ENCODE peak calls at places on chromosomes 4 and X, in four cellular contexts. F, X, N and P are unnamed samples.
A peak's percentile ranks its signal among the peaks of the same experiment; 100 is the strongest.

GRCh38 chr4:47218631-47219030 is 187.3 kb downstream of the GABRB1 start:
- DNase-seq in N (no peak), F (no peak), X (no peak), P (no peak)

GRCh38 chr4:151641167-151641566 is 119.6 kb downstream of the GATB start:
- DNase-seq in X (no peak), N (no peak), F (peak; percentile 33), P (no peak)

GRCh38 chr4:41160010-41160789 is 54.1 kb downstream of the APBB2 start:
- DNase-seq in N (peak; percentile 77), X (no peak), F (peak; percentile 96), P (peak; percentile 53)

GRCh38 chr4:107760281-107760947 is 40.4 kb upstream of the PAPSS1 start:
- DNase-seq in N (peak; percentile 4), X (no peak), F (peak; percentile 5), P (no peak)

GRCh38 chr4:96767815-96768480 is 928.1 kb downstream of the PDHA2 start:
- DNase-seq in X (no peak), N (no peak), F (no peak), P (no peak)

GRCh38 chr4:176273741-176274140 is 4.7 kb upstream of the ASB5 start:
- DNase-seq in F (no peak), N (no peak), X (no peak), P (no peak)

GRCh38 chrX:110409925-110410324 is 51.3 kb downstream of the RTL9 start:
- DNase-seq in F (peak; percentile 73), X (no peak), N (no peak), P (no peak)

GRCh38 chrX:1444896-1445480 is 7.7 kb downstream of the ASMTL start:
- DNase-seq in X (no peak), F (no peak), N (no peak), P (peak; percentile 11)

GRCh38 chr4:177281544-177281943 is 28.1 kb upstream of the NEIL3 start:
- DNase-seq in X (no peak), F (peak; percentile 11), N (no peak), P (no peak)

GRCh38 chrX:46627700-46628405 is 54.3 kb downstream of the CHST7 start:
- DNase-seq in N (no peak), X (no peak), F (no peak), P (no peak)

GRCh38 chrX:143788265-143788664 is 67.7 kb upstream of the SPANXN2 start:
- DNase-seq in X (no peak), F (no peak), N (peak; percentile 51), P (no peak)

GRCh38 chr4:80202784-80203553 is 5.7 kb downstream of the PRDM8 start:
- DNase-seq in F (peak; percentile 35), N (peak; percentile 64), X (peak; percentile 70), P (peak; percentile 66)

GRCh38 chr4:121252224-121252806 is 88.2 kb upstream of the TNIP3 start:
- DNase-seq in X (peak; percentile 63), N (peak; percentile 86), F (peak; percentile 65), P (peak; percentile 65)

GRCh38 chr4:97038146-97038516 is 1105.1 kb downstream of the STPG2 start:
- DNase-seq in F (no peak), N (no peak), X (no peak), P (no peak)

GRCh38 chr4:100983426-100983825 is 363.9 kb downstream of the PPP3CA start:
- DNase-seq in N (no peak), F (no peak), X (no peak), P (no peak)

GRCh38 chrX:106247162-106247561 is 79.1 kb downstream of the PWWP3B start:
- DNase-seq in X (no peak), N (no peak), F (no peak), P (no peak)

GRCh38 chr4:95585016-95585695 is 36.4 kb upstream of the UNC5C start:
- DNase-seq in F (peak; percentile 4), N (no peak), X (no peak), P (no peak)

GRCh38 chr4:143599827-143600226 is 86.3 kb downstream of the SMARCA5 start:
- DNase-seq in F (no peak), X (no peak), N (no peak), P (no peak)

DNA sequence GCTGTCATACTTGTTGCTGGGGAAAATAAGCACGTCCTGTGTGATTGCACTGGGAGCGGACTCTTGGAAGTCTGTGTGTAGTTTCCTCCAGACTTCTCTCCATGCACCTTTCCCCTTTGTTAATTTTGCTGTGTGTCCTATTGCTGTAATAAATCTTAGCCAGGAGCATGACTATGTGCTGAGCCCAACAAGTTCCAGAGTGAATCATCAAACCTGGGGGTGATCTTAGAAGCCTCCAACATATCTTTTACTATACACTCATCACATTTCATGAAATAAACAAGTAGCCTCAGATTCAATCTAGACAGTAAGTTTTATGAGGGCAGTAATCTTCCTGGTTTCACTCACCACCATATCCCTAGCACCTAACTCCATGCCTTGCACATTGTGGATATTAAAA is 43.3 kb upstream of the FGF13 start:
- DNase-seq in N (no peak), F (no peak), X (no peak), P (no peak)
- H3K56ac ChIP-seq in N (no peak overlapping the region), F (no peak overlapping the region), X (no peak overlapping the region), P (no peak overlapping the region)

GRCh38 chr4:74267998-74268606 is 40.2 kb upstream of the EPGN start:
- DNase-seq in X (no peak), N (no peak), F (peak; percentile 79), P (no peak)

GRCh38 chr4:74266081-74266480 is 42.2 kb upstream of the EPGN start:
- DNase-seq in F (peak; percentile 18), X (no peak), N (no peak), P (no peak)

GRCh38 chr4:74268643-74269042 is 39.6 kb upstream of the EPGN start:
- DNase-seq in N (no peak), X (no peak), F (no peak), P (no peak)
- H3K56ac ChIP-seq in N (no peak overlapping the region), X (no peak overlapping the region), F (no peak overlapping the region), P (no peak overlapping the region)

GRCh38 chrX:119187298-119187697 is 48.8 kb upstream of the PGRMC1 start:
- DNase-seq in F (no peak), N (no peak), X (no peak), P (no peak)
- H3K56ac ChIP-seq in F (no peak overlapping the region), N (no peak overlapping the region), X (no peak overlapping the region), P (no peak overlapping the region)

DNA sequence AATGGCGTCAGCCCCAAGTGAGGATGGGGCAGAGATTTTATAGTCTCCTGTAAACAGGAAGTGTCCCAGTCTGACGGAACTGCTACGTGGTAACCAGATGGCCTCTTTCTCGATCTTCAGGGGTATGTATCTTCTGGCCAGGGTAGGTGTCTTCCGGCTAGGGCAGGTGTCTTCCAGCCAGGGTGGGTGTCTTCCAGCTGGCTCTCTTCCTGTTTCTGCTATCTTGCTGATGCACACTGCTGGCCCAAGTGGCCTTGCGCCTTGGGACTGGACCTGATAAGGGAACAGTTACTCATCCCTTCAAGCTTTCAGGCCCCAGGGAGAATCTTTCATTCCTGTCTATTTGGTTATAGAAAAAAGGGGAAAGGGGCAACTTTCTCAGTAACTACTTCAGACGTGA is 178.7 kb upstream of the MAGEE2 start:
- DNase-seq in X (no peak), N (no peak), F (no peak), P (no peak)
- H3K56ac ChIP-seq in X (no peak overlapping the region), N (no peak overlapping the region), F (no peak overlapping the region), P (no peak overlapping the region)

DNA sequence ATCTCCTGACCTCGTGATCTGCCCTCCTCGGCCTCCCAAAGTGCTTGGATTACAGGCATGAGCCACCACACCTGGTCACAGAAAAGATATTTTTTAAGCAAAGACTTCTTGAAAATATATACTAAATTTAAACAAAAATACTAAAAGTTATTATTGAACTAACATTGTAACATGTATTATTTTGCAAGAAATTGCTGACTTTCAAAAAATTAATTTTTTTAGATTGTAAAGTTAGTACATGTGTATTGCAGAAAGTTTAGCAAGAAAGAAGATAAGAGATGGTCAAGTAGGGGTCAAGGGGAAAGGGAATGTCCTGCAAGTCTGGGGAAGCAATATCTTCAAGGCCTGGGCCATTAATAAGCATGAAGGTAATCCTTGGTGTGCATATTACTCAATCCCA is 54.3 kb upstream of the HPGDS start:
- DNase-seq in N (no peak), X (no peak), F (no peak), P (no peak)
- H3K56ac ChIP-seq in N (no peak overlapping the region), X (no peak overlapping the region), F (no peak overlapping the region), P (no peak overlapping the region)

GRCh38 chrX:39596437-39596836 is 501.3 kb downstream of the BCOR start:
- DNase-seq in F (no peak), X (no peak), N (no peak), P (no peak)

GRCh38 chrX:39595977-39596376 is 501.8 kb downstream of the BCOR start:
- DNase-seq in X (no peak), N (no peak), F (no peak), P (no peak)

GRCh38 chrX:39592776-39593175 is 505.0 kb downstream of the BCOR start:
- DNase-seq in X (no peak), N (no peak), F (no peak), P (no peak)

DNA sequence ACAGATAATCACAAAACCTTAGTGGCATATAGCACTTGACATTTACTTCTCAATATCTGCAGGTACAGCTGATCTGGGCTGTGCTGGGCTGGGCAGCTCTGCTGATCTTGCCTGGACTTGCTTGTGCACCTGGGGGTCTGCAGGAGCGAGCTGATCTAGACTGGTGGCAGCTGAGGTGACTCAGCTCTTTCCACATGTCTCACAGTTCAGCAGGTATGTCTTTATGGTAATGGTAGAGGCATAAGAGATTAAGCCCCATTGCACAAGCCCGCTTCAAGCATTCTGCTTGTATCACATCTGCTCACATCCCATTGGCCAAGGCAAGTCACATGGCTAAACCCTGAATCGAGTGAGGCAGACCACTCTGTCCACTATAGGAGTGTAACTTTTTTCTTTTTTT is 506.7 kb downstream of the BCOR start:
- DNase-seq in X (no peak), N (no peak), F (no peak), P (no peak)
- H3K56ac ChIP-seq in X (no peak overlapping the region), N (no peak overlapping the region), F (no peak overlapping the region), P (no peak overlapping the region)

GRCh38 chrX:69063486-69063885 is 101.8 kb downstream of the PJA1 start:
- DNase-seq in X (peak; percentile 13), F (no peak), N (no peak), P (peak; percentile 8)

GRCh38 chrX:69062493-69062892 is 102.8 kb downstream of the PJA1 start:
- DNase-seq in N (no peak), X (peak; percentile 11), F (no peak), P (peak; percentile 5)

GRCh38 chrX:69065451-69065850 is 99.8 kb downstream of the PJA1 start:
- DNase-seq in X (peak; percentile 2), N (no peak), F (peak; percentile 50), P (peak; percentile 6)

GRCh38 chrX:69066021-69066757 is 99.1 kb downstream of the PJA1 start:
- DNase-seq in N (no peak), X (peak; percentile 16), F (no peak), P (peak; percentile 8)

GRCh38 chrX:69060631-69061408 is 104.4 kb downstream of the PJA1 start:
- DNase-seq in X (peak; percentile 45), F (peak; percentile 31), N (peak; percentile 76), P (peak; percentile 51)
- H3K56ac ChIP-seq in X (no peak overlapping the region), F (no peak overlapping the region), N (peak overlapping the region; percentile 34), P (no peak overlapping the region)